ENCODE peak calls at places on chromosomes 3 and 15, in five cellular contexts. N is fibroblast of lung, G is cardiac muscle cell, D is esophagus muscularis mucosa, X is body of pancreas. E is an unnamed sample.
A peak's percentile ranks its signal among the peaks of the same experiment; 100 is the strongest.

GRCh38 chr15:68285243-68285980 is 7.9 kb downstream of the FEM1B start:
- DNase-seq in N (no peak), G (no peak), D (no peak), X (no peak), E (no peak)

GRCh38 chr15:70783610-70784021 is 20.3 kb upstream of the UACA start:
- DNase-seq in N (peak; percentile 79), G (peak; percentile 58), D (no peak), X (no peak), E (peak; percentile 55)

GRCh38 chr15:63601727-63602185 is 4.6 kb downstream of the FBXL22 start:
- DNase-seq in N (no peak), G (no peak), D (peak; percentile 77), X (peak; percentile 39), E (no peak)

GRCh38 chr3:47020311-47020710 is 40.8 kb downstream of the NBEAL2 start:
- DNase-seq in N (no peak), G (no peak), D (no peak), X (no peak), E (no peak)

GRCh38 chr15:35737521-35737920 is 191.6 kb upstream of the DPH6 start:
- DNase-seq in N (peak; percentile 78), G (no peak), D (no peak), X (no peak), E (no peak)

GRCh38 chr15:63896336-63897115 is 62.8 kb upstream of the HERC1 start:
- DNase-seq in N (peak; percentile 80), G (peak; percentile 70), D (no peak), X (no peak), E (peak; percentile 78)

GRCh38 chr3:152843955-152844354 is 9.0 kb downstream of the P2RY1 start:
- DNase-seq in N (no peak), G (no peak), D (no peak), X (no peak), E (no peak)

GRCh38 chr3:133540896-133541674 is 32.4 kb upstream of the CDV3 start:
- DNase-seq in N (peak; percentile 45), G (peak; percentile 59), D (no peak), X (no peak), E (peak; percentile 27)

GRCh38 chr15:74598126-74598842 is 17.4 kb upstream of the CLK3 start:
- DNase-seq in N (peak; percentile 78), G (peak; percentile 90), D (peak; percentile 98), X (peak; percentile 96), E (peak; percentile 82)

GRCh38 chr3:33134026-33134625 is 20.3 kb downstream of the CRTAP start:
- DNase-seq in N (peak; percentile 72), G (no peak), D (no peak), X (no peak), E (no peak)

GRCh38 chr15:49052662-49053061 is 6.4 kb upstream of the SECISBP2L start:
- DNase-seq in N (no peak), G (no peak), D (no peak), X (no peak), E (no peak)

DNA sequence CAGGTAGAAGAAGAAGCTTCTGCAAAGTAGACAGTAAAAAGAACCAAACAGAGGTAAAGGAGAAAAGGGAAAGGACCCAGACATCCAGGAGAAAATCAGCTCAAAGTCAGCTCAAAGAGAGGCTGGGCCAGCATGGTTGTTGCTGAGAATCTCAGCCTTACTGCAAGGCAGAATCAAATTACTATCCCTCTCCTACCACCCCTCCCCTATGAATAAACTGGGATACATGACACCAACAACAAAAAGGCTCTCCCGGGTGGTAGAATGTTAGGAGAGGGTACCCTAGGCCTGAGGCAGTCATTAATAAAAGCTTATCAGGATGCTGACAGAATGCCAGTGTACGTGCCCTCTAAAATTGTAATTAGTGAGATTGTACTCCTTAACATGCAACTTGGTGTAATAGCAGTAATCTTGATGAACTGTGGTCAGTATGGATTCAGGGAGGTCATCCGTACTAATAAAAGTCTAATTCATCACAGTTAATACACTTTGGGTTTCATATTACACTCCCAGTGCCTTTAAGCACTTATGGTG is 76.6 kb downstream of the B3GALNT1 start:
- DNase-seq in N (peak; percentile 17), G (no peak), D (no peak), X (no peak), E (peak; percentile 53)
- H3K27ac ChIP-seq in N (no peak overlapping the region), G (no peak overlapping the region), D (no peak overlapping the region), X (no peak overlapping the region), E (no peak overlapping the region)

GRCh38 chr3:108055931-108056330 is 34.9 kb downstream of the CD47 start:
- DNase-seq in N (no peak), G (no peak), D (no peak), X (no peak), E (no peak)
- H3K36me3 ChIP-seq in N (peaks cover 3% of the 10 kb centered on the region), G (no peaks in the 10 kb centered on the region), D (peaks cover 58% of the 10 kb centered on the region), X (no peaks in the 10 kb centered on the region), E (no peaks in the 10 kb centered on the region)

GRCh38 chr3:42546691-42547213 is 35.0 kb downstream of the SEC22C start:
- DNase-seq in N (peak; percentile 53), G (no peak), D (no peak), X (no peak), E (no peak)
- H3K4me1 ChIP-seq in N (no peaks in the 10 kb centered on the region), G (peaks cover 15% of the 10 kb centered on the region), D (peaks cover 34% of the 10 kb centered on the region), X (peaks cover 34% of the 10 kb centered on the region), E (no peaks in the 10 kb centered on the region)

DNA sequence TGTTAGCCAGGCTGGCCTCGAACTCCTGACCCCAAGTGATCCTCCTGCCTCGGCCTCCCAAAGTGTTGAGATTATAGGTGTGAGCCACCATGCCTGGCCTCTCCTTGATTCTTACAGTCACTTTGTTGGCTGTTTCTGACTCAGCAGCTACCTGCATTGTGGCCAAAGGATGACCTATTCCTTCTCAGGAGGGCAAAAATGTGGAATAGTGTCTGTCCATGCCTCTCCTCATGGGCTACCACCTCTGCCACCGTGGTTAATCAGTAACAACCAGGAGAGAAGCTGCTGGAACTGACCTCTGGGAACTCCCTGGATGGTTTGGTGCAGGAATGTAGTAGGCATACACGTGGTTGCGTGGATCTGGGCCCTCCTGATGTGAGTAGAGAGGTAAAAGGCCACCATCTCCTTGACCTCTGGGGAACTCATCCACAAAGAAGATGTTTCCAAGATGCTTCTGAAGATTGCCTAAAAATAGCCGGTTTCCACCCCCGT is 63.3 kb downstream of the FLNB start:
- DNase-seq in N (no peak), G (no peak), D (no peak), X (no peak), E (no peak)
- H3K27ac ChIP-seq in N (no peak overlapping the region), G (no peak overlapping the region), D (peak overlapping the region; percentile 71), X (peak overlapping the region; percentile 13), E (peak overlapping the region; percentile 61)

GRCh38 chr3:127706785-127707351 is 34.1 kb downstream of the ABTB1 start:
- DNase-seq in N (no peak), G (no peak), D (no peak), X (no peak), E (no peak)
- H3K36me3 ChIP-seq in N (no peaks in the 10 kb centered on the region), G (no peaks in the 10 kb centered on the region), D (peaks cover 26% of the 10 kb centered on the region), X (no peaks in the 10 kb centered on the region), E (peaks cover 10% of the 10 kb centered on the region)

GRCh38 chr3:12810013-12810780 is 13.7 kb downstream of the CAND2 start:
- DNase-seq in N (peak; percentile 82), G (peak; percentile 94), D (peak; percentile 98), X (peak; percentile 96), E (peak; percentile 41)
- H3K4me1 ChIP-seq in N (no peaks in the 10 kb centered on the region), G (peaks cover 14% of the 10 kb centered on the region), D (peaks cover 32% of the 10 kb centered on the region), X (peaks cover 7% of the 10 kb centered on the region), E (no peaks in the 10 kb centered on the region)

GRCh38 chr15:29054171-29055045 is 168.6 kb downstream of the APBA2 start:
- DNase-seq in N (no peak), G (no peak), D (no peak), X (no peak), E (no peak)
- H3K27ac ChIP-seq in N (no peak overlapping the region), G (no peak overlapping the region), D (no peak overlapping the region), X (no peak overlapping the region), E (no peak overlapping the region)

GRCh38 chr3:45975696-45976095 is 19.9 kb downstream of the FYCO1 start:
- DNase-seq in N (no peak), G (no peak), D (no peak), X (no peak), E (no peak)
- H3K36me3 ChIP-seq in N (peaks cover 13% of the 10 kb centered on the region), G (peaks cover 38% of the 10 kb centered on the region), D (peaks cover 88% of the 10 kb centered on the region), X (no peaks in the 10 kb centered on the region), E (no peaks in the 10 kb centered on the region)

GRCh38 chr3:146559388-146559787 is 15.0 kb upstream of the PLSCR1 start:
- DNase-seq in N (no peak), G (no peak), D (no peak), X (no peak), E (no peak)
- H3K4me1 ChIP-seq in N (no peaks in the 10 kb centered on the region), G (no peaks in the 10 kb centered on the region), D (no peaks in the 10 kb centered on the region), X (no peaks in the 10 kb centered on the region), E (peaks cover 11% of the 10 kb centered on the region)

GRCh38 chr15:73050561-73051297 is 1.5 kb upstream of the NEO1 start:
- DNase-seq in N (no peak), G (no peak), D (no peak), X (no peak), E (no peak)
- H3K27ac ChIP-seq in N (no peak overlapping the region), G (peak overlapping the region; percentile 96), D (peak overlapping the region; percentile 96), X (peak overlapping the region; percentile 91), E (no peak overlapping the region)

E was measured in SJCRH30.